ENCODE peak calls at places on chromosomes 5 and 9, in four cellular contexts. One of them, this sample, is unnamed.

GRCh38 chr5:173236531-173237501 is 1.8 kb upstream of the NKX2-5 start:
- DNase-seq in neural progenitor cell: peak
- DNase-seq in HCT116: no peak
- DNase-seq in GM23248: no peak
- DNase-seq in this sample: no peak

GRCh38 chr5:158492850-158493249 is 606.9 kb downstream of the EBF1 start:
- DNase-seq in neural progenitor cell: no peak
- DNase-seq in HCT116: no peak
- DNase-seq in GM23248: peak
- DNase-seq in this sample: no peak

GRCh38 chr5:23208959-23209431 is 298.4 kb upstream of the PRDM9 start:
- DNase-seq in neural progenitor cell: peak
- DNase-seq in HCT116: no peak
- DNase-seq in GM23248: peak
- DNase-seq in this sample: peak

GRCh38 chr9:129768486-129768885 is 15.6 kb upstream of the PTGES start:
- DNase-seq in neural progenitor cell: no peak
- DNase-seq in HCT116: no peak
- DNase-seq in GM23248: no peak
- DNase-seq in this sample: no peak

GRCh38 chr9:35675732-35676392 is 2.1 kb downstream of the CA9 start:
- DNase-seq in neural progenitor cell: peak
- DNase-seq in HCT116: no peak
- DNase-seq in GM23248: peak
- DNase-seq in this sample: no peak

GRCh38 chr5:102762095-102762534 is 7.0 kb downstream of the PAM start:
- DNase-seq in neural progenitor cell: no peak
- DNase-seq in HCT116: no peak
- DNase-seq in GM23248: peak
- DNase-seq in this sample: peak

GRCh38 chr5:154648706-154649105 is 106.5 kb upstream of the LARP1 start:
- DNase-seq in neural progenitor cell: no peak
- DNase-seq in HCT116: no peak
- DNase-seq in GM23248: peak
- DNase-seq in this sample: no peak

GRCh38 chr5:9269024-9269423 is 276.9 kb downstream of the SEMA5A start:
- DNase-seq in neural progenitor cell: no peak
- DNase-seq in HCT116: no peak
- DNase-seq in GM23248: peak
- DNase-seq in this sample: peak

GRCh38 chr9:82890865-82891264 is 172.1 kb downstream of the RASEF start:
- DNase-seq in neural progenitor cell: no peak
- DNase-seq in HCT116: no peak
- DNase-seq in GM23248: no peak
- DNase-seq in this sample: no peak

GRCh38 chr9:29209748-29210276 is 1636.5 kb upstream of the C9orf72 start:
- DNase-seq in neural progenitor cell: no peak
- DNase-seq in HCT116: no peak
- DNase-seq in GM23248: no peak
- DNase-seq in this sample: no peak

GRCh38 chr9:120436937-120437592 is 142.9 kb downstream of the CDK5RAP2 start:
- DNase-seq in neural progenitor cell: no peak
- DNase-seq in HCT116: no peak
- DNase-seq in GM23248: no peak
- DNase-seq in this sample: no peak

GRCh38 chr9:38394419-38394818 is 1.9 kb downstream of the ALDH1B1 start:
- DNase-seq in neural progenitor cell: no peak
- DNase-seq in HCT116: no peak
- DNase-seq in GM23248: no peak
- DNase-seq in this sample: no peak

GRCh38 chr9:69379250-69379982 is 54.4 kb downstream of the ENTREP1 start:
- DNase-seq in neural progenitor cell: no peak
- DNase-seq in HCT116: no peak
- DNase-seq in GM23248: peak
- DNase-seq in this sample: peak

GRCh38 chr5:172837640-172838039 is 3.6 kb downstream of the ERGIC1 start:
- DNase-seq in neural progenitor cell: no peak
- DNase-seq in HCT116: no peak
- DNase-seq in GM23248: no peak
- DNase-seq in this sample: peak

GRCh38 chr5:77985247-77985646 is 209.1 kb upstream of the TBCA start:
- DNase-seq in neural progenitor cell: no peak
- DNase-seq in HCT116: no peak
- DNase-seq in GM23248: no peak
- DNase-seq in this sample: no peak

GRCh38 chr5:171720086-171720485 is 65.5 kb upstream of the SMIM23 start:
- DNase-seq in neural progenitor cell: no peak
- DNase-seq in HCT116: no peak
- DNase-seq in GM23248: no peak
- DNase-seq in this sample: no peak

GRCh38 chr9:22415941-22416691 is 30.5 kb upstream of the DMRTA1 start:
- DNase-seq in neural progenitor cell: no peak
- DNase-seq in HCT116: no peak
- DNase-seq in GM23248: no peak
- DNase-seq in this sample: peak

GRCh38 chr9:22413884-22414283 is 32.7 kb upstream of the DMRTA1 start:
- DNase-seq in neural progenitor cell: no peak
- DNase-seq in HCT116: no peak
- DNase-seq in GM23248: peak
- DNase-seq in this sample: peak

GRCh38 chr9:22416692-22417060 is 29.9 kb upstream of the DMRTA1 start:
- DNase-seq in neural progenitor cell: peak
- DNase-seq in HCT116: no peak
- DNase-seq in GM23248: peak
- DNase-seq in this sample: peak
- H2AFZ ChIP-seq in neural progenitor cell: peak
- H2AFZ ChIP-seq in HCT116: no peak
- H2AFZ ChIP-seq in GM23248: no peak
- H2AFZ ChIP-seq in this sample: no peak

GRCh38 chr5:61280205-61280604 is 51.9 kb upstream of the ZSWIM6 start:
- DNase-seq in neural progenitor cell: no peak
- DNase-seq in HCT116: peak
- DNase-seq in GM23248: peak
- DNase-seq in this sample: peak
- TF ChIP-seq EZH2phosphoT487 in neural progenitor cell: no peak
- TF ChIP-seq EZH2phosphoT487 in HCT116: no peak
- TF ChIP-seq EZH2phosphoT487 in GM23248: no peak
- TF ChIP-seq EZH2phosphoT487 in this sample: no peak

GRCh38 chr5:80990527-80990926 is 30.4 kb downstream of the RASGRF2 start:
- DNase-seq in neural progenitor cell: no peak
- DNase-seq in HCT116: no peak
- DNase-seq in GM23248: no peak
- DNase-seq in this sample: peak
- H2AFZ ChIP-seq in neural progenitor cell: peak
- H2AFZ ChIP-seq in HCT116: no peak
- H2AFZ ChIP-seq in GM23248: no peak
- H2AFZ ChIP-seq in this sample: no peak

GRCh38 chr5:63820557-63820956 is 141.7 kb downstream of the HTR1A start:
- DNase-seq in neural progenitor cell: no peak
- DNase-seq in HCT116: no peak
- DNase-seq in GM23248: no peak
- DNase-seq in this sample: no peak
- TF ChIP-seq EZH2phosphoT487 in neural progenitor cell: no peak
- TF ChIP-seq EZH2phosphoT487 in HCT116: no peak
- TF ChIP-seq EZH2phosphoT487 in GM23248: no peak
- TF ChIP-seq EZH2phosphoT487 in this sample: no peak

DNA sequence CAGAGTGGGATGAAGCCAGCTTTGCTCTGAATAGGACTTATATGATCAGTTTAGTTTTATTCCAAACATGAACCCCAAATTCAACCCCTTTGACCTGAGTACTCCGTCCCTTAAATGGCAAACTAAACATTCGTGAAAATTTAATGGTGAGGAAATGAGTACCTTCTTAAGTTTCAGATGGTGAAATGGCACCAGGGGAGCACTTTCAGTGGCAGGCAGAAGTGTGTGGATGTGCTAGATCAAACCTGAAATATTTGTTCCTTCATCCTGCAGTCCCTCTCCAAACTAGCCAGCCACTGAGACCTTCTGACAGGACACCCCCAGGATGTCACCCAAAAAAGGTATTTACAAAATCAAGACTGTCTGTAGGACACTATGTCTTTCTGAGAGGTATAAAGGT is 126.9 kb downstream of the TMC1 start:
- DNase-seq in neural progenitor cell: no peak
- DNase-seq in HCT116: no peak
- DNase-seq in GM23248: no peak
- DNase-seq in this sample: no peak
- H2AFZ ChIP-seq in neural progenitor cell: peak
- H2AFZ ChIP-seq in HCT116: no peak
- H2AFZ ChIP-seq in GM23248: no peak
- H2AFZ ChIP-seq in this sample: no peak

GRCh38 chr9:34650816-34651215 is 1.2 kb upstream of the IL11RA start:
- DNase-seq in neural progenitor cell: no peak
- DNase-seq in HCT116: no peak
- DNase-seq in GM23248: no peak
- DNase-seq in this sample: no peak

GRCh38 chr9:34651286-34651685 is 699 bp upstream of the IL11RA start:
- DNase-seq in neural progenitor cell: no peak
- DNase-seq in HCT116: no peak
- DNase-seq in GM23248: peak
- DNase-seq in this sample: no peak

GRCh38 chr9:34653131-34653530 is 1.1 kb downstream of the IL11RA start:
- DNase-seq in neural progenitor cell: no peak
- DNase-seq in HCT116: no peak
- DNase-seq in GM23248: peak
- DNase-seq in this sample: no peak

GRCh38 chr9:34652608-34653007 is 623 bp downstream of the IL11RA start:
- DNase-seq in neural progenitor cell: no peak
- DNase-seq in HCT116: no peak
- DNase-seq in GM23248: peak
- DNase-seq in this sample: no peak

DNA sequence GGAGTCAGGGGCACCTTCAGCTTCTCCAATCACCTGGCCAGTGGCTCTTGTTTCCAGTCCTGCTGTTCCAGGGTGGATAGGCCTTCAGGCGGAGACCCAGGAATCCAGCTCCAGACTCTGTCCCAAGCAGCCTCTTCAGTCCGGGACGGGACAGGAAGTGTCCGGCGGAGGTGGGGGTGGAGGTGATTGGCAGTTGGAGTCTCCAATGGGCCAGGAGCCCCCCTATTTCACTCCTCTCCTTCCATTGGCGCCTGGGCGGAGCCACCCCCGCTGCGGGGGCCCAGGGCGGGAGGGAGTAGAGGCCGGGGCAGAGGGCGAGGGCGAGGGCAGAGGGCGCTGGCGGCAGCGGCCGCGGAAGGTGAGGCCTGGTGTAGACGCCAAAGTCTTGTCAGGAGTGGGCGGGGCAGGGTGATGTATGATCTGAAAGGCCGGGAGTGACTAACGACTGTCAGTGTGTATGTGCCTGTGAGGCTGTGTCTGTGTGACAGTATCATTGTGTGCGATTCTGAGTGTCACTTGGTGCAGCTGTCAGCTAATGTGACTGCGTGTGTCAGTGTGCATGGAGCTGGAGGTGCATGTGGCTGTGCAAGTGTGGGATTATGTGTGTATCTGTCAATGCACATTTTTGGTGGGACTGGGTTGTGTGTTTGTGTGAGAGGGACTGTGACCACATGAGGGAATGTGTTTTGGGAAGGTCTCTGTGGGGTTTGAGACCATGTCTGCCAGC is at the start of gene IL11RA:
- DNase-seq in neural progenitor cell: peak
- DNase-seq in HCT116: peak
- DNase-seq in GM23248: peak
- DNase-seq in this sample: peak
- TF ChIP-seq EZH2phosphoT487 in neural progenitor cell: no peak
- TF ChIP-seq EZH2phosphoT487 in HCT116: no peak
- TF ChIP-seq EZH2phosphoT487 in GM23248: no peak
- TF ChIP-seq EZH2phosphoT487 in this sample: no peak

DNA sequence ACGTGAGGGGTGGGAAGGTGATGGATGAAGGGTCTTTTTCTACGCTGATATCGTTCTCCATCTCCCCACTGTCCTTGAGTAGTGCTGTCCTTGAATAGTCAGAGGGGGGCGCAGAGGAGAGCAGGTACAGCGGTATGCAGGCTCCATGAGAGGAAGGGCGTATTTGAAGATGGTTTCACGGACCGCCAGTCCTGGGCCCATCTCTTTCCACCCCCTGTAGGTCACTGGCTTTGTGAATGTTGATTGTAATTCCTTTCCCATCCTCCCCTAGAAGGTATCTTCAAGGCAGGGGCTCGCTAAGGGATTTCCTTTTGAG is 40.8 kb upstream of the DAB2IP start:
- DNase-seq in neural progenitor cell: peak
- DNase-seq in HCT116: no peak
- DNase-seq in GM23248: no peak
- DNase-seq in this sample: no peak
- H2AFZ ChIP-seq in neural progenitor cell: no peak
- H2AFZ ChIP-seq in HCT116: no peak
- H2AFZ ChIP-seq in GM23248: no peak
- H2AFZ ChIP-seq in this sample: no peak

DNA sequence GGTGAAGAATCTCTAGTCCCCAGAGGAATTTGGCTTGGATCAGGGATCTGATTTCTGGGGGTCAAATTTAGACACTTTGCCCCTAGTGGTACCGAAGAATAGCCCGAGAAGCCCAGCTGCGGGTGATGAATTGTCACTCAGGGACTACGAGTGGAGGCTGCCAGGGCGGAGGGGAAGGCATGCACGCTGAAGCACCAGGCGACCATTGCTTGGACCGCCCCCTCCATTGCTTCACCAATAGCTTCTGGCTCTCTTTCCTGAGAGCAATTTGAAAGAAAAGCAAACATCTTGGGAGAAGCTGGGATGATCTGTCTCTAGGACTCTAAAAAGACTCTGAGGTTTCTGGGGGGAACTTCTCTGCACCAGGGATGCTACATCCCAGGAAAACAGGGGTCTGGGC is 137.6 kb downstream of the CRB2 start:
- DNase-seq in neural progenitor cell: no peak
- DNase-seq in HCT116: no peak
- DNase-seq in GM23248: no peak
- DNase-seq in this sample: no peak
- TF ChIP-seq EZH2phosphoT487 in neural progenitor cell: no peak
- TF ChIP-seq EZH2phosphoT487 in HCT116: no peak
- TF ChIP-seq EZH2phosphoT487 in GM23248: no peak
- TF ChIP-seq EZH2phosphoT487 in this sample: no peak

GRCh38 chr9:90198956-90199355 is 443.7 kb downstream of the DIRAS2 start:
- DNase-seq in neural progenitor cell: no peak
- DNase-seq in HCT116: no peak
- DNase-seq in GM23248: no peak
- DNase-seq in this sample: no peak

GRCh38 chr9:90201770-90202169 is 440.9 kb downstream of the DIRAS2 start:
- DNase-seq in neural progenitor cell: no peak
- DNase-seq in HCT116: no peak
- DNase-seq in GM23248: no peak
- DNase-seq in this sample: no peak

GRCh38 chr9:90204128-90204838 is 438.3 kb downstream of the DIRAS2 start:
- DNase-seq in neural progenitor cell: no peak
- DNase-seq in HCT116: no peak
- DNase-seq in GM23248: no peak
- DNase-seq in this sample: no peak
- H2AFZ ChIP-seq in neural progenitor cell: no peak
- H2AFZ ChIP-seq in HCT116: no peak
- H2AFZ ChIP-seq in GM23248: no peak
- H2AFZ ChIP-seq in this sample: no peak